ENCODE peak calls at places on chromosomes 3 and 15, in seven cellular contexts. One of them, this sample, is unnamed. For H3K4me1 and H3K9me3, the result is how much of the 10 kb centered on the place peaks cover.

GRCh38 chr3:86814918-86815655 is 175.9 kb downstream of the VGLL3 start:
- DNase-seq in MM.1S: no peak
- DNase-seq in PC-9: no peak
- DNase-seq in stomach: no peak
- DNase-seq in heart right ventricle: no peak
- DNase-seq in small intestine: no peak
- DNase-seq in upper lobe of right lung: no peak
- DNase-seq in this sample: no peak

GRCh38 chr3:69738859-69739203 is 433 bp upstream of the MITF start:
- DNase-seq in MM.1S: no peak
- DNase-seq in PC-9: no peak
- DNase-seq in stomach: no peak
- DNase-seq in heart right ventricle: no peak
- DNase-seq in small intestine: no peak
- DNase-seq in upper lobe of right lung: no peak
- DNase-seq in this sample: peak

GRCh38 chr15:72902245-72902928 is 118.8 kb upstream of the ADPGK start:
- DNase-seq in MM.1S: no peak
- DNase-seq in PC-9: peak
- DNase-seq in stomach: peak
- DNase-seq in heart right ventricle: peak
- DNase-seq in small intestine: peak
- DNase-seq in upper lobe of right lung: no peak
- DNase-seq in this sample: peak

GRCh38 chr3:178318957-178319528 is 217.2 kb upstream of the KCNMB2 start:
- DNase-seq in MM.1S: no peak
- DNase-seq in PC-9: no peak
- DNase-seq in stomach: no peak
- DNase-seq in heart right ventricle: no peak
- DNase-seq in small intestine: peak
- DNase-seq in upper lobe of right lung: no peak
- DNase-seq in this sample: no peak

GRCh38 chr15:74529911-74530310 is 11.1 kb upstream of the ARID3B start:
- DNase-seq in MM.1S: no peak
- DNase-seq in PC-9: no peak
- DNase-seq in stomach: no peak
- DNase-seq in heart right ventricle: no peak
- DNase-seq in small intestine: no peak
- DNase-seq in upper lobe of right lung: no peak
- DNase-seq in this sample: no peak

GRCh38 chr15:69082041-69082502 is 67.6 kb downstream of the NOX5 start:
- DNase-seq in MM.1S: no peak
- DNase-seq in PC-9: no peak
- DNase-seq in stomach: no peak
- DNase-seq in heart right ventricle: peak
- DNase-seq in small intestine: no peak
- DNase-seq in upper lobe of right lung: no peak
- DNase-seq in this sample: peak

GRCh38 chr15:73784299-73784698 is 31.1 kb upstream of the INSYN1 start:
- DNase-seq in MM.1S: no peak
- DNase-seq in PC-9: no peak
- DNase-seq in stomach: no peak
- DNase-seq in heart right ventricle: no peak
- DNase-seq in small intestine: no peak
- DNase-seq in upper lobe of right lung: no peak
- DNase-seq in this sample: no peak

GRCh38 chr3:188348445-188349244 is 194.7 kb downstream of the LPP start:
- DNase-seq in MM.1S: no peak
- DNase-seq in PC-9: peak
- DNase-seq in stomach: peak
- DNase-seq in heart right ventricle: peak
- DNase-seq in small intestine: peak
- DNase-seq in upper lobe of right lung: no peak
- DNase-seq in this sample: peak

GRCh38 chr3:188202358-188203138 is 48.6 kb downstream of the LPP start:
- DNase-seq in MM.1S: no peak
- DNase-seq in PC-9: no peak
- DNase-seq in stomach: no peak
- DNase-seq in heart right ventricle: no peak
- DNase-seq in small intestine: no peak
- DNase-seq in upper lobe of right lung: no peak
- DNase-seq in this sample: no peak

GRCh38 chr3:153277029-153277428 is 115.0 kb downstream of the RAP2B start:
- DNase-seq in MM.1S: no peak
- DNase-seq in PC-9: no peak
- DNase-seq in stomach: no peak
- DNase-seq in heart right ventricle: no peak
- DNase-seq in small intestine: no peak
- DNase-seq in upper lobe of right lung: no peak
- DNase-seq in this sample: no peak

GRCh38 chr3:182891364-182891763 is 89.0 kb downstream of the DCUN1D1 start:
- DNase-seq in MM.1S: no peak
- DNase-seq in PC-9: no peak
- DNase-seq in stomach: no peak
- DNase-seq in heart right ventricle: no peak
- DNase-seq in small intestine: no peak
- DNase-seq in upper lobe of right lung: no peak
- DNase-seq in this sample: no peak

GRCh38 chr3:37961622-37962455 is 28.7 kb upstream of the VILL start:
- DNase-seq in MM.1S: no peak
- DNase-seq in PC-9: no peak
- DNase-seq in stomach: no peak
- DNase-seq in heart right ventricle: no peak
- DNase-seq in small intestine: peak
- DNase-seq in upper lobe of right lung: no peak
- DNase-seq in this sample: no peak

GRCh38 chr3:117748131-117748530 is 1038.6 kb downstream of the TUSC7 start:
- DNase-seq in MM.1S: no peak
- DNase-seq in PC-9: no peak
- DNase-seq in stomach: no peak
- DNase-seq in heart right ventricle: no peak
- DNase-seq in small intestine: no peak
- DNase-seq in upper lobe of right lung: no peak
- DNase-seq in this sample: no peak

GRCh38 chr3:27521179-27521871 is 37.1 kb upstream of the SLC4A7 start:
- DNase-seq in MM.1S: no peak
- DNase-seq in PC-9: no peak
- DNase-seq in stomach: no peak
- DNase-seq in heart right ventricle: peak
- DNase-seq in small intestine: peak
- DNase-seq in upper lobe of right lung: no peak
- DNase-seq in this sample: no peak

GRCh38 chr3:182693723-182694122 is 99.6 kb upstream of the ATP11B start:
- DNase-seq in MM.1S: no peak
- DNase-seq in PC-9: no peak
- DNase-seq in stomach: no peak
- DNase-seq in heart right ventricle: no peak
- DNase-seq in small intestine: no peak
- DNase-seq in upper lobe of right lung: no peak
- DNase-seq in this sample: no peak

GRCh38 chr15:70627734-70628541 is 135.4 kb downstream of the UACA start:
- DNase-seq in MM.1S: no peak
- DNase-seq in PC-9: no peak
- DNase-seq in stomach: no peak
- DNase-seq in heart right ventricle: no peak
- DNase-seq in small intestine: no peak
- DNase-seq in upper lobe of right lung: no peak
- DNase-seq in this sample: no peak

GRCh38 chr3:128932516-128933212 is 53.2 kb downstream of the ACAD9 start:
- DNase-seq in MM.1S: no peak
- DNase-seq in PC-9: no peak
- DNase-seq in stomach: no peak
- DNase-seq in heart right ventricle: no peak
- DNase-seq in small intestine: no peak
- DNase-seq in upper lobe of right lung: no peak
- DNase-seq in this sample: no peak

GRCh38 chr3:177287231-177287630 is 89.9 kb upstream of the TBL1XR1 start:
- DNase-seq in MM.1S: no peak
- DNase-seq in PC-9: no peak
- DNase-seq in stomach: no peak
- DNase-seq in heart right ventricle: no peak
- DNase-seq in small intestine: peak
- DNase-seq in upper lobe of right lung: no peak
- DNase-seq in this sample: no peak

DNA sequence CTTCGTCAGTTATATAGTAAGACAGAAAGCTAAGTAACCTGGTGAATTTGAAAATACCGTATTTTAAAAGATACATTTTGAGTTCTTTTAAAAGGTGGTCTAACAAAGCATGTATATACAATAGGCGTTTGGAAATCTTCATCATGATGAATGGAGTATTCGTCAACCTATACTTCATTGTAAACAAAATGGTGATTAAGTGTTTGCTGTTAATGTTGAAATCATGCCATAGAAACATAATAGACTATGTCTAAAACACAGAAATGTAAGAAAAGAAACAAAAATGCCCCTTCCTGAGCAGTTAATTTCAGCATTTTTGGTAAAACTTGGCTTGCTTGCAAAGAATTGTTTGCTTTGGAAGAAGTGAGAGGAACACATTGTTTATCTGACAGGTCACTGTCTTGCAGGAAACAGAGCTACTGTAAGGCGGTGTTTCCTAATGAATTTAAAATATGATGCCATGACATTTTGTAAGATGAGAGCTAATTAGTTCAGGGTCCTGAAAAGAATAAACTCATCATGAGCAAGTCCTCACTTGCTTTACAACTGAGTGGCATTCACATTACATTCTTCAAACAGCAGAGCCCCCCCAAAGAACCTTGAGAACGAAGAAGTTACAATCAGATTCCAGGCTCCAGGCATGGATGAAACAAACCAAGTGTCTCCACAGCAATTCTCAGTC is 126.7 kb downstream of the SERPINI1 start:
- DNase-seq in MM.1S: no peak
- DNase-seq in PC-9: no peak
- DNase-seq in stomach: no peak
- DNase-seq in heart right ventricle: no peak
- DNase-seq in small intestine: no peak
- DNase-seq in upper lobe of right lung: no peak
- DNase-seq in this sample: no peak
- H3K4me1 ChIP-seq in MM.1S: under half
- H3K4me1 ChIP-seq in PC-9: under half
- H3K4me1 ChIP-seq in stomach: under half
- H3K4me1 ChIP-seq in heart right ventricle: half or more
- H3K4me1 ChIP-seq in small intestine: under half
- H3K4me1 ChIP-seq in upper lobe of right lung: under half
- H3K4me1 ChIP-seq in this sample: under half

GRCh38 chr3:171847595-171848259 is 4.6 kb downstream of the TMEM212 start:
- DNase-seq in MM.1S: no peak
- DNase-seq in PC-9: no peak
- DNase-seq in stomach: no peak
- DNase-seq in heart right ventricle: no peak
- DNase-seq in small intestine: no peak
- DNase-seq in upper lobe of right lung: no peak
- DNase-seq in this sample: no peak
- H3K9me3 ChIP-seq in MM.1S: under half
- H3K9me3 ChIP-seq in PC-9: under half
- H3K9me3 ChIP-seq in stomach: under half
- H3K9me3 ChIP-seq in heart right ventricle: under half
- H3K9me3 ChIP-seq in small intestine: under half
- H3K9me3 ChIP-seq in upper lobe of right lung: under half
- H3K9me3 ChIP-seq in this sample: under half

DNA sequence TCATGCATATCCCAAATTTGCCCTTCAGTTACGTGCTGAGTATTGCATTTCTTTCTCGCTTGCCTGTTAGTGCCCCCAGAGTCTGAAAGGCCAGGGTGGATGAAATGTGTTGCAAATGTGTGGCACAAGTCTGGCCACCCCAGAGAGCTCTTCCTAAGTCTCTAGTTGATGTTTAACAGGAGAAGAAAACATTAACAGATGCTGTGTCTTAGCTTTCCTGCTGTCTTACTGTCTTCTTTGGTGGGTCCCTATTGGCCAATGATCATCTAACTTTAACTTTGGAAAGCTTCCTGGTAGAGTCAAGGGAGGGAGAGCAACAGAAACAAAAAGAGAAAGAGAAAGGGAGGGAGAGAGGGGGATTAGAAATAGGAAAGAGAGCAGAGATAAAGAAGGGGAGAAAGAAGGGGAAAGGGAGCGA is 76.7 kb upstream of the P3H2 start:
- DNase-seq in MM.1S: no peak
- DNase-seq in PC-9: no peak
- DNase-seq in stomach: no peak
- DNase-seq in heart right ventricle: no peak
- DNase-seq in small intestine: no peak
- DNase-seq in upper lobe of right lung: no peak
- DNase-seq in this sample: no peak
- H3K4me3 ChIP-seq in MM.1S: no peak
- H3K4me3 ChIP-seq in PC-9: no peak
- H3K4me3 ChIP-seq in stomach: no peak
- H3K4me3 ChIP-seq in heart right ventricle: no peak
- H3K4me3 ChIP-seq in small intestine: no peak
- H3K4me3 ChIP-seq in upper lobe of right lung: no peak
- H3K4me3 ChIP-seq in this sample: no peak

GRCh38 chr3:30646961-30647752 is 40.8 kb downstream of the TGFBR2 start:
- DNase-seq in MM.1S: no peak
- DNase-seq in PC-9: no peak
- DNase-seq in stomach: no peak
- DNase-seq in heart right ventricle: no peak
- DNase-seq in small intestine: no peak
- DNase-seq in upper lobe of right lung: no peak
- DNase-seq in this sample: no peak

GRCh38 chr3:30646181-30646876 is 39.9 kb downstream of the TGFBR2 start:
- DNase-seq in MM.1S: no peak
- DNase-seq in PC-9: no peak
- DNase-seq in stomach: no peak
- DNase-seq in heart right ventricle: no peak
- DNase-seq in small intestine: no peak
- DNase-seq in upper lobe of right lung: no peak
- DNase-seq in this sample: no peak

GRCh38 chr3:30648670-30649357 is 42.4 kb downstream of the TGFBR2 start:
- DNase-seq in MM.1S: no peak
- DNase-seq in PC-9: no peak
- DNase-seq in stomach: no peak
- DNase-seq in heart right ventricle: no peak
- DNase-seq in small intestine: no peak
- DNase-seq in upper lobe of right lung: no peak
- DNase-seq in this sample: no peak

GRCh38 chr3:30650348-30650995 is 44.1 kb downstream of the TGFBR2 start:
- DNase-seq in MM.1S: no peak
- DNase-seq in PC-9: no peak
- DNase-seq in stomach: no peak
- DNase-seq in heart right ventricle: no peak
- DNase-seq in small intestine: no peak
- DNase-seq in upper lobe of right lung: no peak
- DNase-seq in this sample: no peak

DNA sequence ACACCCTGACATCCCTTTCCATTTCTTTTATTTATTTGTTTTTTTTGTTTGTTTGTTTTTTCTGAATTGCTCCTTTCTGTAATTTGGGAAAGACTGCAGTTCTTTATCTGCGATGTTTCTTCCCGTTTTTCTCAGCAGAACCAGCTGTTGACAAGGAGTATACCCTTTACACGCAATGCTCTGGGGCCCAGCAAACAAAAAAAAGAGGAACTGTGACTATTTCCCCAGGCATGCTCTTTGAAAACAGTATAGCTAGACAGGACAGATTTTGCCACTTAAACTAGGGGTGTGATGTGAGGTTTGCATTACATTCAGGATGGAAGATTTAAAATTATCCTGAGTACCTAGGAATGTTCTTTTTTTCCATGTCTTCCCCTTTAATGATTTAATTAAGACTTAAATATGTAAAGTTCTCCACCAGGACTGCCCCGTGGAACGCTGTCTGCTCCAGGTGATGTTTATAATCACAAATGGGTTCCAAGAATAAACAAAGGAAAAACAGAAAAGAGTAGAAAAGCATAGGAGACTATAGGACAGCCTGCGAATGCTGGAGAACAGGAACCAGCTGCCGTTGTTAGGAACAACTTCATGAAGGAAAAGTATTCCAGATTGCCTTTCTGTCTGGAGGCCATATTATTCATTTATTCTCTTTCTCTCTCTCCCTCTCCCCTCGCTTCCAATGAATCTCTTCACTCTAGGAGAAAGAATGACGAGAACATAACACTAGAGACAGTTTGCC is 43.3 kb downstream of the TGFBR2 start:
- DNase-seq in MM.1S: no peak
- DNase-seq in PC-9: no peak
- DNase-seq in stomach: no peak
- DNase-seq in heart right ventricle: no peak
- DNase-seq in small intestine: no peak
- DNase-seq in upper lobe of right lung: no peak
- DNase-seq in this sample: no peak
- H3K4me1 ChIP-seq in MM.1S: half or more
- H3K4me1 ChIP-seq in PC-9: under half
- H3K4me1 ChIP-seq in stomach: half or more
- H3K4me1 ChIP-seq in heart right ventricle: half or more
- H3K4me1 ChIP-seq in small intestine: under half
- H3K4me1 ChIP-seq in upper lobe of right lung: half or more
- H3K4me1 ChIP-seq in this sample: under half

This sample was measured in right cardiac atrium.